ENCODE peak calls at places on chromosomes 12 and 14, in ten cellular contexts. Q is EH; L is RPMI7951; F is activated naive CD4-positive, alpha-beta T cell treated with anti-CD3 and anti-CD28 coated beads, Interleukin-2, amount 10 ng/mL, durations not matched to agents 7 days and 5 days; J is SW 1271; S is AG04450; B is activated T-helper 9 cell treated with anti-CD3 and anti-CD28 coated beads, Interleukin-2, amount 50 U/mL, for 16 hours; Z is nephron progenitor cell; X is anterior cingulate cortex; W is putamen. M is an unnamed sample.

GRCh38 chr14:24224618-24225071 is 7.5 kb downstream of the NEDD8 start:
- DNase-seq in Q (peak; percentile 87), L (no peak), F (no peak), J (peak; percentile 75), S (peak; percentile 47), B (no peak), Z (no peak), X (no peak), W (no peak), M (no peak)

GRCh38 chr12:93256258-93256969 is 121.3 kb upstream of the NUDT4 start:
- DNase-seq in Q (peak; percentile 61), L (no peak), F (no peak), J (no peak), S (no peak), B (no peak), Z (no peak), X (no peak), W (no peak), M (no peak)

GRCh38 chr12:12803186-12803585 is 10.0 kb upstream of the DDX47 start:
- DNase-seq in Q (peak; percentile 77), L (peak; percentile 87), F (peak; percentile 68), J (peak; percentile 92), S (no peak), B (peak; percentile 4), Z (no peak), X (no peak), W (no peak), M (no peak)

GRCh38 chr12:128521981-128522380 is 255.0 kb downstream of the TMEM132C start:
- DNase-seq in Q (no peak), L (no peak), F (no peak), J (no peak), S (no peak), B (no peak), Z (no peak), X (no peak), W (no peak), M (no peak)

GRCh38 chr12:52539024-52539820 is 13.7 kb downstream of the KRT71 start:
- DNase-seq in Q (peak; percentile 95), L (peak; percentile 80), F (no peak), J (no peak), S (peak; percentile 6), B (no peak), Z (no peak), X (no peak), W (no peak), M (no peak)

GRCh38 chr14:82951171-82951570 is 1417.5 kb upstream of the SEL1L start:
- DNase-seq in Q (no peak), L (no peak), F (no peak), J (no peak), S (no peak), B (no peak), Z (no peak), X (no peak), W (no peak), M (no peak)

GRCh38 chr12:11885261-11886038 is 185.3 kb upstream of the BCL2L14 start:
- DNase-seq in Q (peak; percentile 90), L (peak; percentile 90), F (no peak), J (no peak), S (peak; percentile 42), B (no peak), Z (no peak), X (no peak), W (no peak), M (no peak)

GRCh38 chr12:107610030-107610859 is 75.4 kb upstream of the PWP1 start:
- DNase-seq in Q (peak; percentile 41), L (peak; percentile 18), F (peak; percentile 51), J (no peak), S (peak; percentile 23), B (no peak), Z (peak; percentile 65), X (no peak), W (no peak), M (peak; percentile 56)

GRCh38 chr12:44558340-44559100 is 317.6 kb downstream of the NELL2 start:
- DNase-seq in Q (no peak), L (no peak), F (no peak), J (no peak), S (no peak), B (no peak), Z (no peak), X (no peak), W (no peak), M (no peak)

M was measured in head of caudate nucleus.